ENCODE peak calls at places on chromosomes 2 and 18, in six cellular contexts. W is A549, H is stomach, T is suprapubic skin, U is K562, N is sigmoid colon. G is an unnamed sample.

GRCh38 chr2:187435078-187435477 is 13.0 kb downstream of the CALCRL start:
- DNase-seq in W (no peak), H (no peak), T (no peak), U (no peak), N (no peak), G (no peak)

GRCh38 chr18:36297419-36298112 is at the start of gene FHOD3:
- DNase-seq in W (peak), H (peak), T (no peak), U (peak), N (peak), G (peak)

GRCh38 chr2:86821842-86822241 is 31.1 kb upstream of the CD8A start:
- DNase-seq in W (no peak), H (no peak), T (no peak), U (no peak), N (no peak), G (no peak)

GRCh38 chr2:120793682-120794403 is 58.2 kb downstream of the GLI2 start:
- DNase-seq in W (no peak), H (no peak), T (no peak), U (no peak), N (no peak), G (no peak)

GRCh38 chr2:121400206-121400605 is 115.2 kb upstream of the TFCP2L1 start:
- DNase-seq in W (no peak), H (no peak), T (no peak), U (no peak), N (no peak), G (no peak)

GRCh38 chr2:47724221-47724981 is 58.5 kb upstream of the MSH6 start:
- DNase-seq in W (peak), H (no peak), T (no peak), U (no peak), N (no peak), G (no peak)

GRCh38 chr2:133574620-133575019 is 6.4 kb upstream of the NCKAP5 start:
- DNase-seq in W (no peak), H (no peak), T (no peak), U (no peak), N (no peak), G (no peak)

GRCh38 chr2:152825834-152826233 is 107.4 kb downstream of the ARL6IP6 start:
- DNase-seq in W (no peak), H (no peak), T (no peak), U (no peak), N (no peak), G (no peak)

GRCh38 chr2:58923869-58924268 is 682.7 kb upstream of the FANCL start:
- DNase-seq in W (peak), H (no peak), T (no peak), U (no peak), N (no peak), G (no peak)

GRCh38 chr2:20212871-20213503 is 11.9 kb downstream of the SDC1 start:
- DNase-seq in W (no peak), H (peak), T (peak), U (no peak), N (no peak), G (no peak)

GRCh38 chr18:35982404-35983114 is 10.1 kb downstream of the RMP24 start:
- DNase-seq in W (no peak), H (no peak), T (no peak), U (no peak), N (no peak), G (no peak)

GRCh38 chr2:235594041-235594440 is 100.2 kb downstream of the AGAP1 start:
- DNase-seq in W (peak), H (no peak), T (no peak), U (peak), N (no peak), G (no peak)

GRCh38 chr2:217622205-217622621 is 380.6 kb downstream of the TNS1 start:
- DNase-seq in W (peak), H (no peak), T (no peak), U (no peak), N (peak), G (no peak)

GRCh38 chr2:9424447-9425164 is 1.2 kb downstream of the CPSF3 start:
- DNase-seq in W (no peak), H (no peak), T (no peak), U (no peak), N (no peak), G (no peak)

GRCh38 chr2:9423922-9424272 is 443 bp downstream of the CPSF3 start:
- DNase-seq in W (peak), H (no peak), T (no peak), U (no peak), N (no peak), G (no peak)

GRCh38 chr2:9420495-9420894 is 2.8 kb downstream of the ITGB1BP1 start:
- DNase-seq in W (no peak), H (no peak), T (no peak), U (no peak), N (no peak), G (no peak)

GRCh38 chr2:9422321-9423099 is 818 bp downstream of the ITGB1BP1 start:
- DNase-seq in W (peak), H (peak), T (peak), U (peak), N (peak), G (no peak)

GRCh38 chr2:9423100-9423921 is at the start of the genes CPSF3 and ITGB1BP1:
- DNase-seq in W (peak), H (peak), T (peak), U (peak), N (peak), G (peak)
- TF ChIP-seq CTCF in W (no peak), H (peak), T (peak), U (peak), N (peak), G (no peak)

DNA sequence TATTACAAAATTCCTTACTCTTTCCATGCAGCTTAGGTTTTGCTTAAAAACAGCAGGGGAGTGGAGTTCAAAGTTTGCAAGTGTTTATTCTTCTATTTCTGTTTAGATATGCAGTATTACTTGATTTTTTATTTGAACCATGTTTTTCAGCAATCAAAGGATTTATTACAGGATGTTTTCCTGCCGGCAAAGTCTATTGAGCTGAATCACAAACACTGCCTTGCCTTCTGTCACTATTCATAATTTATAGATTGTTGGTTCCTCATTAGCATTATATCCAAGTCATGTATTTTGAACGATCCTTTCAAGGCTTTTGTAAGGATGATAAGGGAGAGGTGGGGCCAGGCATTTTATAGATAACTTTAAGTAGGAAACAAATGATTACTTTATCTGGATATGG is 31.9 kb upstream of the MSTN start:
- DNase-seq in W (no peak), H (no peak), T (no peak), U (no peak), N (no peak), G (no peak)
- TF ChIP-seq EP300 in W (no peak), H (no peak), T (no peak), U (no peak), N (no peak), G (no peak)

GRCh38 chr2:142097711-142098110 is 33.1 kb downstream of the LRP1B start:
- DNase-seq in W (no peak), H (no peak), T (no peak), U (no peak), N (no peak), G (no peak)
- TF ChIP-seq CTCF in W (no peak), H (no peak), T (no peak), U (no peak), N (no peak), G (no peak)

GRCh38 chr2:113208995-113209868 is 35.5 kb downstream of the PSD4 start:
- DNase-seq in W (peak), H (no peak), T (peak), U (no peak), N (no peak), G (no peak)
- TF ChIP-seq EP300 in W (no peak), H (no peak), T (no peak), U (no peak), N (no peak), G (no peak)

GRCh38 chr18:80159713-80160636 is 50.9 kb downstream of the ADNP2 start:
- DNase-seq in W (no peak), H (no peak), T (no peak), U (no peak), N (no peak), G (no peak)
- TF ChIP-seq CTCF in W (no peak), H (peak), T (peak), U (no peak), N (peak), G (peak)

DNA sequence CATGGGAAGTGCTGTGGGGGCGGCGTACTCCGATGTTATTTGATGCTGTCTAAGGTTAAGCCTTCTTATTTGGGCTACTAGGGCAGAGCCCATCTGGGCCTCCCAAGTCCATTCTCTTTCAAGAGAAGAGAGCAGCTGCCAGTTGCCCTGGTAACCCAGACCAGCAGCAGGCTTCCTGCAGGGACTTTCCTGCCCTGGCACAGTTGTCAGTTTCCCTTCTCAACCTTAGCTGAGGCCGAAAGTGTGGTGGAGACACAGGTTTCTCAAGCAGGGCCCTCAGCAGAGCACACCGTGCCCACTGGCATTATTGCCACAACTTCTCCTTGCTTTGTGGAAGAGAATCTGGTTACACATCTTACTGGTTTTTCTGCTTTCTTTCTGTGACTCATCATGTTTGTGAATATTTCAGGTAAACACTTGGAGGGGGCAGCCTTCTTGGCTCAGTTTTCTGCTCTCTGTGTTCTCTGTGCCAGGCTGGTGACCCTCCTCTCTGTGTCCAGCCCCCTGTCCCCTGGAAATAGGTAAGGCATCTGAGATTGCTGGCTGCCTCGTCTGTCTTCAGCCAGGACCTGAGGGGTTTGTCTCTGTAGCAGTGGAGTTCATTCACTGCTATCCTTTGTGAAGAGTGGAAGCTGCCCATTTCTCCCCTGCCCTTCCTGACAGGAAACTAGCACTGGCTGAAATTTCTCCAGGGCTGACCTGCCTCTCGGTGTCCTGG is 111.0 kb downstream of the B3GNT2 start:
- DNase-seq in W (no peak), H (peak), T (no peak), U (no peak), N (no peak), G (no peak)
- TF ChIP-seq EP300 in W (no peak), H (no peak), T (no peak), U (no peak), N (no peak), G (no peak)

DNA sequence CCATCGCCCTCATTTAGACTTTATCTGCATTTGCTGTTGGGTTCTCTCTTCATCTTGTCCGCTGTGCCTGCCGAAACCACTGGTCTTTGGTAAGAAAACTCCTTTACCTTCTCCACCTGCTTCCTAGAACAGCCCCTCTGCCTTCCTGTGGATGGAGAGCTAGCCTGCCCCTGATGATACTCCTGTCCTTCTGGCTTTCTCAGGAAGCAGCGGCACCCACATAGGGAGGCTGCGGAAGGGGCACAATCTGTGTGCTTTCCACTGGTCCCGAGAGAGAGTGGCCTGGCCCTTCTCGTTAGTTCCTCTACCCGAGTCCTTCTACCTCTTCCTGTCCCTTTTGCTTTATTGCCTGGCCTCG is 80.3 kb upstream of the RBM44 start:
- DNase-seq in W (no peak), H (no peak), T (no peak), U (no peak), N (no peak), G (no peak)
- TF ChIP-seq CTCF in W (no peak), H (no peak), T (no peak), U (no peak), N (no peak), G (no peak)

GRCh38 chr18:62555135-62555534 is 32.3 kb downstream of the ZCCHC2 start:
- DNase-seq in W (no peak), H (no peak), T (no peak), U (peak), N (no peak), G (no peak)

GRCh38 chr18:62551972-62552513 is 29.2 kb downstream of the ZCCHC2 start:
- DNase-seq in W (no peak), H (no peak), T (no peak), U (no peak), N (no peak), G (no peak)

GRCh38 chr18:62556397-62556796 is 33.6 kb downstream of the ZCCHC2 start:
- DNase-seq in W (no peak), H (no peak), T (no peak), U (no peak), N (no peak), G (no peak)

GRCh38 chr18:62550746-62551145 is 27.9 kb downstream of the ZCCHC2 start:
- DNase-seq in W (no peak), H (no peak), T (no peak), U (no peak), N (no peak), G (no peak)

DNA sequence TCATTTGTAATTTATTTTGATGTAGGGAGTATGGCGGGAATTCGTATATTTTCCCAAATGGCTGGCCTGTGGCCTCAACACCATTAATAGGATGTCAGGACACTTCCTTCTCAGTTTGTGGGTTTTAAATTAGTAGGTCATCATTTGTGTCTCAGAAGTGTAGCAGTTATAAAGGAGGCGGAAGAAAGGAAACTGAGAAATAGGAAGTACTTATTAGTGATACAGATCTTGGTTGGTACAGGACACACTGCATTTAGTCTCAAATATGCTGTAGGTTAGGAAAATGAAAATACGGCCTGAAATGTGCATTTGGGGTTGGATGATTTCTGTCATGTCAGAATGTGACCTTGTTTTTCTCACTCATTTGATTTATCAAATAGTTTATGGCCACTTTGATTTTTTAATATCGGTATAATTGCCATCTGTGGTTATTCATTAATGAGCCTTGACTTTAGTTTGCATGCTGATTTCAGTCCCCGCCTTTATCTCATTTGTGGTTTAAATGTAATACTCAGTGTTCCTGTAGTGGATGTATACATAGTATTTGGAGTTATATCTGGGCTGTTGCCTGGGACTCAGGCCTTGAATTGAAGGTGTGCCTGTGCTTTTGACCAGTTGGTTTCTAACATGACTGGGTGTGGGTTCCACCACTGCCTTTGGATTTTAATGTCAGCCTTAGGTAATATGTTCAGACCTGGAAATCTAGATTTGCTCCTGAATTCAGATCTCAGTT is 31.4 kb downstream of the ZCCHC2 start:
- DNase-seq in W (no peak), H (no peak), T (no peak), U (no peak), N (no peak), G (no peak)
- TF ChIP-seq EP300 in W (no peak), H (no peak), T (no peak), U (no peak), N (no peak), G (no peak)

DNA sequence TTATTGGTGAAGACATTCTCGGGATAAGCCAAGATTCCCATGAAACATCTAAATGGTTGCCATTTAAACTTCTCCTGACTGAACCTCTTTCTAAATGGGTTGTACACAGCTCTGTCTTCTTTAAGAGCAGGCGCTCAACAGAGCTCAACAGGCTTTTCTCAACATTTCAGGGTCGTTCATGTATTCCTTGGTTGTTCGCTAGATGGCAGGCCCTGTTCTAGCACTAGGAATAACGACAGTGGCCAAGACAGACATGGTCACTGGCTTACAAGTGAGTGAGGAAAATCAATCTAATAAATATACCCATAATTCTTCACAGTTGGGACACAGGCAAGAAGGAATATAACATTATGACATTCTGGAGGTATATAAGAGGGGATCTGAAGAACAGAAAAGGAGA is 154.5 kb downstream of the SMAD2 start:
- DNase-seq in W (peak), H (no peak), T (no peak), U (no peak), N (no peak), G (no peak)
- TF ChIP-seq CTCF in W (no peak), H (no peak), T (no peak), U (peak), N (no peak), G (no peak)

GRCh38 chr2:216537366-216537765 is 38.7 kb downstream of the RPL37A start:
- DNase-seq in W (no peak), H (no peak), T (no peak), U (no peak), N (no peak), G (no peak)

GRCh38 chr2:216536725-216537124 is 38.1 kb downstream of the RPL37A start:
- DNase-seq in W (no peak), H (no peak), T (no peak), U (no peak), N (no peak), G (no peak)

GRCh38 chr2:216534809-216535208 is 36.2 kb downstream of the RPL37A start:
- DNase-seq in W (no peak), H (no peak), T (no peak), U (no peak), N (no peak), G (no peak)

GRCh38 chr2:216533504-216534068 is 34.9 kb downstream of the RPL37A start:
- DNase-seq in W (no peak), H (no peak), T (no peak), U (no peak), N (no peak), G (no peak)

DNA sequence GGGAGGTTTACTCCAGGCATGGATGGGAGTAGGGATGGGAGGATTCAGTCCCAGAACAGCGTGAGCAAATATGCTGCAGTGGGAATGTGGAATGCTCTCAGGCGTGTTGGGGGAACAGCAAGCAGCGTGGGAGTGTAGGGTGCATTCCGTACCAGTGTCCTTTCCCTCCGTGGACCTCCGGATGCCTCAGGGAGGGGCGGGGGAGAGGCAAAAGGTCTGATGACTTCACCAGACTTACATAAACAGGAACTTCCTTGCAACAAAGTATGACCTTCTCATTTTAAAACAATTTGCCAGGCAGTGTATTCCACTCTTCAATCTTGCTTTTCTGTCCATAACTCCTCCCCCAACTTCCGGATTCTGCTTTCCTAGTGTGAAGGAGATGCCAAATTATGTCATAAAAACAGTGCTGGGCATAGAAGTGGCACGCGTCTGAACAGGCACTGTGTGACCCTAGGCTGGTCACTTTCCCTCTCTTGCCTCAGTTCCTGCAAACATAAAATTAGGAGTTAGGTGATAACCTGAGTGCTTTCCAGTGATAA is 36.9 kb downstream of the RPL37A start:
- DNase-seq in W (peak), H (no peak), T (peak), U (no peak), N (peak), G (peak)
- TF ChIP-seq EP300 in W (no peak), H (no peak), T (peak), U (no peak), N (no peak), G (peak)

G was measured in esophagus muscularis mucosa.